ENCODE peak calls at places on chromosome 12, in four cellular contexts. H is mucosa of descending colon, R is DND-41, Q is A549. E is an unnamed sample.

GRCh38 chr12:107635139-107635538 is 50.5 kb upstream of the PWP1 start:
- DNase-seq in H (no peak), R (no peak), Q (no peak), E (no peak)

GRCh38 chr12:119204137-119204536 is 25.4 kb downstream of the HSPB8 start:
- DNase-seq in H (no peak), R (no peak), Q (no peak), E (no peak)

GRCh38 chr12:37548266-37548805 is 768.2 kb upstream of the ALG10B start:
- DNase-seq in H (no peak), R (no peak), Q (no peak), E (no peak)

GRCh38 chr12:14394317-14395058 is 29.0 kb downstream of the ATF7IP start:
- DNase-seq in H (no peak), R (peak), Q (peak), E (peak)

GRCh38 chr12:39692258-39692853 is 72.8 kb upstream of the ABCD2 start:
- DNase-seq in H (no peak), R (no peak), Q (no peak), E (no peak)

GRCh38 chr12:43501705-43502104 is 50.3 kb downstream of the ADAMTS20 start:
- DNase-seq in H (no peak), R (no peak), Q (peak), E (no peak)

GRCh38 chr12:120118710-120119097 is 2.2 kb upstream of the RAB35 start:
- DNase-seq in H (no peak), R (no peak), Q (no peak), E (no peak)

GRCh38 chr12:106251636-106252035 is 3.8 kb upstream of the CKAP4 start:
- DNase-seq in H (no peak), R (no peak), Q (no peak), E (no peak)

GRCh38 chr12:47808049-47808448 is 11.7 kb downstream of the HDAC7 start:
- DNase-seq in H (peak), R (peak), Q (no peak), E (peak)

GRCh38 chr12:131112690-131113290 is 159.1 kb downstream of the ADGRD1 start:
- DNase-seq in H (no peak), R (no peak), Q (no peak), E (no peak)

GRCh38 chr12:30806989-30807694 is 52.4 kb upstream of the CAPRIN2 start:
- DNase-seq in H (no peak), R (peak), Q (no peak), E (peak)

GRCh38 chr12:45660330-45660729 is 69.2 kb upstream of the ARID2 start:
- DNase-seq in H (no peak), R (no peak), Q (no peak), E (no peak)

GRCh38 chr12:4545195-4545594 is 6.5 kb downstream of the RAD51AP1 start:
- DNase-seq in H (no peak), R (no peak), Q (no peak), E (no peak)

GRCh38 chr12:47752552-47752951 is 6.1 kb downstream of the RAPGEF3 start:
- DNase-seq in H (no peak), R (no peak), Q (no peak), E (no peak)

GRCh38 chr12:12445165-12445881 is 88.4 kb downstream of the BORCS5 start:
- DNase-seq in H (no peak), R (no peak), Q (no peak), E (no peak)

GRCh38 chr12:94282675-94283074 is 134.3 kb downstream of the PLXNC1 start:
- DNase-seq in H (peak), R (no peak), Q (no peak), E (peak)

GRCh38 chr12:112513496-112513895 is 94.7 kb downstream of the PTPN11 start:
- DNase-seq in H (no peak), R (no peak), Q (no peak), E (no peak)
- TF ChIP-seq CTCF in H (no peak), R (no peak), Q (no peak), E (no peak)

GRCh38 chr12:18797604-18798003 is 59.7 kb downstream of the CAPZA3 start:
- DNase-seq in H (no peak), R (no peak), Q (no peak), E (no peak)
- TF ChIP-seq CTCF in H (no peak), R (no peak), Q (no peak), E (no peak)

DNA sequence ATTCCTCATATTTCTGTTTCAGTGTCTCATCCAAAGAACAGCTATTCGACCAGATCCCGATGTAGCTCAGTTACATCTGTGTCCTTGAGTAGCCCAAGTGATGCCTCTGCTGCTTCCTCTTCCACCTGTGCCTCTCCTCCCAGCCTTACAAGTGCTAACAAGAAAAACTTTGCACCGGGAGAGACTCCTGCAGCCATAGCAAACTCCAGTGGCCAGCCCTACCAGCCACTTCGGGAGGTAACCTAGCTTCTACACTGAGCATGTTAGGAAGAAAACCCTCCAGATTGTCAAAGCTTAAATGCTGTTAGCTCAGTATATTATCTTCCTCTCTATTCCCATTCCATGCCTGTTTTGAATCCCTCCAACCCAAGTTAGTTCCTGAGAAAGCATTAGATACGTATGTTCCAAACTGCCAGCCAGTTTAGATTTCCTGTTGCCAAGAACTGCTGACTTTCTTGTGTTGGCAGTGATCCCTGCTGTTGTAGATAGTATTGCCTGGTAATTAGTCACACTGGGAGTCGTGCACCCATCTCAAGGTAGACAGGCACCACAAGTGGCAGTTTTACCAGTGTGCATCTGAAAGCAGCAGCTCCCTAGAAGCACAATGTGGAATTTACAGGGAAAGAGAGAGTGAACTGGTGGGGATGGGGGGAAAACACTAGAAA is 14.0 kb upstream of the KCNH3 start:
- DNase-seq in H (no peak), R (no peak), Q (no peak), E (no peak)
- TF ChIP-seq CTCF in H (no peak), R (no peak), Q (no peak), E (no peak)

DNA sequence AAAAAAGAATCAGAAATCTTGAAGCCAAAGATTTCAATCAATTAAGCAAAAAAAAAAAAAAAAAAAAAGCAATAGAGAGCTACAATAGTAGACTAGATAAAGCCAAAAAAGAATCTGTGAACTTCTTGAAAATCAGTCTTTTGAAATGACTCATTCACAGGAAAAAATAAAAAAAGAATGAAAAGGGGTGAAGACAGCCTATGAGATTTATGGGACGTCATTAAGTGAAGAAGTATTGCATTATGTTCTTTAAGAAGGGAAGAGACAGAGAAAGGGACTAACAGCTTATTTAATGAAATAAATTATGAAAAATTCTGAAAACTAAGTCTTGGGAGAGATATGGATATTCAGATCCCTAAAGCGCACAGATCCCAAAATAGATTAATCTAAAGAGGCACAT is 103.8 kb downstream of the ACSS3 start:
- DNase-seq in H (no peak), R (no peak), Q (no peak), E (no peak)
- TF ChIP-seq CTCF in H (no peak), R (no peak), Q (no peak), E (no peak)

GRCh38 chr12:96091833-96092232 is 56.4 kb upstream of the LTA4H start:
- DNase-seq in H (no peak), R (no peak), Q (no peak), E (no peak)
- TF ChIP-seq CTCF in H (no peak), R (peak), Q (no peak), E (no peak)

DNA sequence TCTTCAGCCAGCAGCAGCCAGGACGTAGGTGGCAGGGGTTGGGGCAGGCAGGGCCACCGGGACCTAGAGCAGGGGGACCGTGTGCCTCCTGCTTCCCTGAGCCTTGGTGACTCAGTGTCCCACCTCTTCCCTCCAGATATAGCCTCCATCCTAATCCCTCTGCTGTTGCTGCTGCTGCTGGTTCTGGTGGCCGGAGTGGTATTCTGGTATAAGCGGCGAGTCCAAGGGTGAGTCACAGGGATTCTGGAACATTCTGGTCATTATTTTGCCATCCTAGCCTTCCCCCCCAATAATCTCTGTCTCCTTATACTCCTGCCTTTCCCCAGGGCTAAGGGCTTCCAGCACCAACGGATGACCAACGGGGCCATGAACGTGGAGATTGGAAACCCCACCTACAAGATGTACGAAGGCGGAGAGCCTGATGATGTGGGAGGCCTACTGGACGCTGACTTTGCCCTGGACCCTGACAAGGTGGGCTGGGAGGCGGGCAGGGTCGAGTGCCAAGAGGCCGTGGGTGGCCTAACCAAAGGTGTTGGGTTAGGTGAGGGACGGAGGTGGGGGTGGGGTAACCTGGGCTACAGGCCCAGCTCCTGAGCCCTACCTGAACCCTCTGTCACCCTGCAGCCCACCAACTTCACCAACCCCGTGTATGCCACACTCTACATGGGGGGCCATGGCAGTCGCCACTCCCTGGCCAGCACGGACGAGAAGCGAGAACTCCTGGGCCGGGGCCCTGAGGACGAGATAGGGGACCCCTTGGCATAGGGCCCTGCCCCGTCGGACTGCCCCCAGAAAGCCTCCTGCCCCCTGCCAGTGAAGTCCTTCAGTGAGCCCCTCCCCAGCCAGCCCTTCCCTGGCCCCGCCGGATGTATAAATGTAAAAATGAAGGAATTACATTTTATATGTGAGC is 4.5 kb upstream of the NXPH4 start:
- DNase-seq in H (peak), R (no peak), Q (no peak), E (no peak)
- TF ChIP-seq CTCF in H (no peak), R (no peak), Q (no peak), E (no peak)

GRCh38 chr12:27383429-27384260 is 51.0 kb downstream of the BMAL2 start:
- DNase-seq in H (peak), R (peak), Q (peak), E (peak)
- TF ChIP-seq CTCF in H (peak), R (peak), Q (peak), E (peak)

GRCh38 chr12:110861729-110862128 is 14.9 kb downstream of the CCDC63 start:
- DNase-seq in H (no peak), R (no peak), Q (no peak), E (no peak)
- TF ChIP-seq CTCF in H (no peak), R (no peak), Q (peak), E (no peak)

GRCh38 chr12:76952995-76953394 is 74.2 kb upstream of the CSRP2 start:
- DNase-seq in H (no peak), R (no peak), Q (no peak), E (no peak)
- TF ChIP-seq CTCF in H (no peak), R (no peak), Q (no peak), E (no peak)

DNA sequence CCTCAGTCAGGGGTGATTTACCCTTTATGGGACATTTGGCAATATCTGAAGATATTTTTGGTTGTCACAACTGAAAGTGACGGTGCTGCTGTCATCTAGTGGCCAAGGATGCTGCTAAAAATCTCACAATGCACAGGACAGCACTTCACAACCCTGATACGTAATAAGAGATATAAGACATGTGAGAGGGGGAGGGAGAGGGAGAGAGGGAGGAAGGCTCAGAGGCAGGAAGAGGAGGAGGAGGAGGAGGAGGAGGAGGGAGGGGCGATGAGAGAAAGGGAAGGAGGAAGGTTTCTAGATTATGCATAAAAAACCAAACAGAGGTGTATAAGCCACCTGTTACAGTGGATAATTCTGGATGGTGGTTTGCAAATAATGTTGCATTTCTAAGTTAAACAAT is 14.3 kb downstream of the MYL2 start:
- DNase-seq in H (no peak), R (peak), Q (no peak), E (peak)
- TF ChIP-seq CTCF in H (no peak), R (peak), Q (no peak), E (no peak)